ENCODE peak calls at places on chromosomes 6 and 20, in four cellular contexts. W, X, A and O are unnamed samples.

GRCh38 chr6:116327803-116328527 is 42.8 kb upstream of the DSE start:
- DNase-seq in W (no peak), X (peak; percentile 63), A (no peak), O (no peak)

GRCh38 chr20:46897471-46897870 is 2.8 kb downstream of the EYA2 start:
- DNase-seq in W (no peak), X (no peak), A (no peak), O (no peak)

GRCh38 chr20:58708246-58708931 is 15.8 kb downstream of the NPEPL1 start:
- DNase-seq in W (no peak), X (no peak), A (no peak), O (no peak)

GRCh38 chr20:34013532-34013931 is 19.8 kb downstream of the RALY start:
- DNase-seq in W (no peak), X (no peak), A (no peak), O (no peak)

GRCh38 chr6:119347466-119348307 is 1.9 kb downstream of the MAN1A1 start:
- DNase-seq in W (no peak), X (no peak), A (no peak), O (peak; percentile 65)

GRCh38 chr20:63456429-63457284 is 15.8 kb downstream of the KCNQ2 start:
- DNase-seq in W (no peak), X (no peak), A (no peak), O (no peak)

GRCh38 chr6:33198853-33199436 is 1.5 kb downstream of the RXRB start:
- DNase-seq in W (no peak), X (no peak), A (no peak), O (no peak)

GRCh38 chr6:170160031-170160627 is 130.7 kb downstream of the DLL1 start:
- DNase-seq in W (no peak), X (no peak), A (peak; percentile 11), O (no peak)

GRCh38 chr20:59007758-59008511 is 881 bp upstream of the CTSZ start:
- DNase-seq in W (no peak), X (no peak), A (no peak), O (no peak)

GRCh38 chr6:51025082-51025777 is 206.6 kb downstream of the TFAP2B start:
- DNase-seq in W (no peak), X (peak; percentile 72), A (no peak), O (peak; percentile 75)

GRCh38 chr6:154767419-154767818 is 34.2 kb downstream of the SCAF8 start:
- DNase-seq in W (no peak), X (no peak), A (no peak), O (no peak)

GRCh38 chr20:46828471-46828870 is 66.2 kb upstream of the EYA2 start:
- DNase-seq in W (peak; percentile 90), X (peak; percentile 69), A (no peak), O (peak; percentile 60)

GRCh38 chr20:17786221-17786718 is 86.5 kb downstream of the BANF2 start:
- DNase-seq in W (peak; percentile 45), X (peak; percentile 64), A (no peak), O (peak; percentile 47)

GRCh38 chr20:62469352-62469751 is 6.4 kb downstream of the GATA5 start:
- DNase-seq in W (no peak), X (no peak), A (no peak), O (no peak)

GRCh38 chr20:33655164-33655563 is 7.0 kb upstream of the C20orf144 start:
- DNase-seq in W (no peak), X (no peak), A (no peak), O (no peak)

GRCh38 chr6:119978274-119978889 is 628.8 kb upstream of the MAN1A1 start:
- DNase-seq in W (no peak), X (peak; percentile 49), A (no peak), O (peak; percentile 45)

GRCh38 chr6:7073810-7074525 is 33.8 kb upstream of the RREB1 start:
- DNase-seq in W (no peak), X (no peak), A (no peak), O (no peak)

GRCh38 chr6:170143401-170144150 is 147.3 kb downstream of the DLL1 start:
- DNase-seq in W (no peak), X (no peak), A (peak; percentile 4), O (no peak)

GRCh38 chr6:110561708-110562107 is 85.3 kb upstream of the SLC22A16 start:
- DNase-seq in W (no peak), X (no peak), A (no peak), O (no peak)

GRCh38 chr6:133802861-133803260 is 86.1 kb upstream of the TCF21 start:
- DNase-seq in W (no peak), X (no peak), A (no peak), O (peak; percentile 36)

GRCh38 chr6:55496201-55496600 is 82.8 kb downstream of the HMGCLL1 start:
- DNase-seq in W (no peak), X (no peak), A (no peak), O (no peak)

GRCh38 chr20:47535994-47536393 is 34.3 kb downstream of the NCOA3 start:
- DNase-seq in W (no peak), X (no peak), A (no peak), O (no peak)

GRCh38 chr6:5506575-5506974 is 245.3 kb downstream of the FARS2 start:
- DNase-seq in W (no peak), X (no peak), A (no peak), O (no peak)

GRCh38 chr6:155958550-155958949 is 502.9 kb upstream of the NOX3 start:
- DNase-seq in W (no peak), X (no peak), A (no peak), O (no peak)

GRCh38 chr6:158978752-158979151 is 21.2 kb downstream of the RSPH3 start:
- DNase-seq in W (peak; percentile 34), X (peak; percentile 32), A (no peak), O (peak; percentile 60)

GRCh38 chr20:3189561-3190131 is 14.8 kb downstream of the DDRGK1 start:
- DNase-seq in W (no peak), X (no peak), A (no peak), O (no peak)

GRCh38 chr6:154606457-154606856 is 96.0 kb upstream of the CNKSR3 start:
- DNase-seq in W (no peak), X (no peak), A (peak; percentile 27), O (peak; percentile 17)

GRCh38 chr20:23122959-23123655 is 37.0 kb upstream of the CD93 start:
- DNase-seq in W (no peak), X (no peak), A (no peak), O (no peak)

GRCh38 chr20:51386586-51386985 is 155.9 kb downstream of the NFATC2 start:
- DNase-seq in W (no peak), X (no peak), A (no peak), O (no peak)

GRCh38 chr20:11296221-11296620 is 621.5 kb upstream of the BTBD3 start:
- DNase-seq in W (no peak), X (no peak), A (no peak), O (no peak)